ENCODE peak calls at places on chromosomes 11 and 22, in four cellular contexts. A, V, C and P are unnamed samples.

GRCh38 chr22:20627432-20627831 is 120.0 kb downstream of the MED15 start:
- DNase-seq in A (no peak), V (no peak), C (no peak), P (no peak)

GRCh38 chr22:31039393-31039792 is 41.7 kb upstream of the SMTN start:
- DNase-seq in V (no peak), C (no peak), A (no peak), P (peak; percentile 41)

GRCh38 chr22:35021166-35021565 is 44.8 kb upstream of the ISX start:
- DNase-seq in A (no peak), V (no peak), C (no peak), P (no peak)

GRCh38 chr11:27084407-27084985 is 43.9 kb downstream of the BBOX1 start:
- DNase-seq in V (no peak), A (no peak), C (no peak), P (no peak)

GRCh38 chr11:90229791-90230190 is 6.9 kb upstream of the CHORDC1 start:
- DNase-seq in C (no peak), A (no peak), V (no peak), P (no peak)

GRCh38 chr11:12174145-12175143 is 64.1 kb downstream of the MICAL2 start:
- DNase-seq in V (peak; percentile 81), C (no peak), A (no peak), P (no peak)

GRCh38 chr11:112790286-112790685 is 170.9 kb upstream of the NCAM1 start:
- DNase-seq in C (no peak), A (no peak), V (no peak), P (no peak)

GRCh38 chr11:128341280-128341679 is 246.1 kb downstream of the ETS1 start:
- DNase-seq in V (no peak), A (no peak), C (no peak), P (no peak)

GRCh38 chr22:31739795-31740201 is 10.1 kb downstream of the PRR14L start:
- DNase-seq in C (no peak), A (no peak), V (no peak), P (no peak)

GRCh38 chr22:37623075-37624016 is 14.7 kb downstream of the GGA1 start:
- DNase-seq in V (no peak), A (peak; percentile 88), C (peak; percentile 73), P (peak; percentile 50)
- TF ChIP-seq NR2C2 in V (no peak), A (no peak), C (no peak), P (no peak)

GRCh38 chr22:37318255-37319109 is 36.2 kb downstream of the CYTH4 start:
- DNase-seq in C (no peak), A (no peak), V (no peak), P (no peak)
- TF ChIP-seq NR2C2 in C (no peak), A (no peak), V (no peak), P (no peak)

DNA sequence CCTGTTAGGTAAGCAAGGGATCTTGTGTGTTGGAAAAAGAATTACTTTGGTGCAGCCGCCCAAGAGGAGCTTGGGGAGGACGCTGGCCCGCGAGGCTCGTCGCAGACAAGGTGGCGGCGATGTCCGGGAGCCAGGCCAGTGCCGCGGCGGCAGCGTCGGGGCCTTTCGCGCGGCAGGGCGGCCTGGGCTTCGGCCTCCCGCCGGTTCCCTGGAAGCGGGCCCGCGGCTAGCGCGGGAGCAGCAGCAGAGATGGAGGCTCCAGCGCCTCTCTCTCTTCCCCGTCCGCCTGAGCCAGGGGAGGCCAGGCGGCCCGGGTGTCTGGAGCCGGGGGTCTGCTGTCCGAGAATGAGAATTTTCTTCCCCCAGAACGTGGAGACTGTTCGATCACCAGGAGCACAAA is 82.8 kb downstream of the GGT1 start:
- DNase-seq in C (no peak), A (peak; percentile 66), V (no peak), P (no peak)
- TF ChIP-seq NR2C2 in C (no peak), A (no peak), V (no peak), P (no peak)

GRCh38 chr11:65586247-65586630 is 9.4 kb downstream of the KCNK7 start:
- DNase-seq in V (no peak), C (no peak), A (no peak), P (no peak)

GRCh38 chr11:65590240-65590738 is 5.3 kb downstream of the KCNK7 start:
- DNase-seq in A (no peak), V (no peak), C (no peak), P (no peak)

GRCh38 chr11:65589444-65590239 is 6.0 kb downstream of the KCNK7 start:
- DNase-seq in C (peak; percentile 67), V (no peak), A (no peak), P (no peak)

GRCh38 chr11:65586676-65587075 is 8.9 kb downstream of the KCNK7 start:
- DNase-seq in V (no peak), C (no peak), A (peak; percentile 55), P (no peak)

DNA sequence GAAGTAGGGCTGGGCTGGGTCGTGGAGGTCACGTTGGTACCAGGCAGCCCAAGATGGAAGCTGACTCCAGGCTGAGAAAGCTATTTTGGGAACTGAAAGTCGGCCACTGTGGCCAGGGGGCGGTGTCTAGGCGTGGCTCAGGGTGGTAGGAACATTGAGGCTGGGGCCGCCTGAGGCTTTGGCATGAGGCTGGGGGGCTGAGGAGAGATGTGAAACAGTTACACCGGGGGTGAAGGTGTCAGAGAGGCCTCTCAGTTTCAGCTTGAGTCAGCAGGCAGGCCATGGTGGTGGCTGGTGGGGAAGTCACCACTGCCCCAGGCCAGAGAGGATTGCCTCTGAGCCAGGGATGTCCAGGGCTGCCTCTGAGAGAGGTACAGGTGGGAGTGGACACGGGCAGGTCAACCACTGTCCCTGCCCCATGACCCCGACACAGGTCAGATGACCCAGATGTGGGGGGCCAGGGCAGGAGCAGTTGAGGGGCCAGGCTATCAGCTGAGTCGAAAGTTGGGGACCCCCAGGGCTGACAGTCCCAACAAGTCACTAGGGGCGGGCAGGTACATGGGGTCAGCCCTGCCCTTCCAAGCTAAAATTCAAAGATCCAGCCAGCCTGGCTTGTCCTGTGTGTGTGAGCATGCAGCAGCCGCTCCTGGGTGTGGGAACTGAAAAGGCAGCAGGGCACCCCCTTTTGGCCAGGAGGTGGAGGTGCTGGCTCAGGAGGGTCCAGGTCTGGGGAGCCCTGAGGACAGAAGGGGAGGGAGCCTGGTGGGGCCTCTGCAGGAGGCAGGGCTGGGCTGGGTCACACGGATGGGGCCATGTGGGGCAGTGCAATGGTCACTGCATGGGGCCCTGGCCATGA is 7.2 kb downstream of the KCNK7 start:
- DNase-seq in V (peak; percentile 96), A (peak; percentile 80), C (peak; percentile 84), P (peak; percentile 73)
- TF ChIP-seq NR2C2 in V (no peak), A (no peak), C (no peak), P (peak; percentile 16)

GRCh38 chr11:129939510-129939909 is 44.1 kb upstream of the NFRKB start:
- DNase-seq in A (no peak), V (no peak), C (no peak), P (no peak)

GRCh38 chr11:129935723-129936122 is 40.3 kb upstream of the NFRKB start:
- DNase-seq in V (no peak), C (no peak), A (no peak), P (no peak)

GRCh38 chr11:129943036-129943435 is 47.7 kb upstream of the NFRKB start:
- DNase-seq in V (no peak), C (no peak), A (no peak), P (peak; percentile 44)

GRCh38 chr11:129937592-129938238 is 42.3 kb upstream of the NFRKB start:
- DNase-seq in A (no peak), C (no peak), V (no peak), P (no peak)

GRCh38 chr11:129938764-129939163 is 43.4 kb upstream of the NFRKB start:
- DNase-seq in V (no peak), A (no peak), C (no peak), P (no peak)
- TF ChIP-seq NR2C2 in V (no peak), A (no peak), C (no peak), P (no peak)

GRCh38 chr11:44136176-44136945 is 40.9 kb downstream of the EXT2 start:
- DNase-seq in V (no peak), C (no peak), A (no peak), P (no peak)

GRCh38 chr11:44134625-44135024 is 39.1 kb downstream of the EXT2 start:
- DNase-seq in A (no peak), V (no peak), C (no peak), P (no peak)

GRCh38 chr11:44130751-44131150 is 35.3 kb downstream of the EXT2 start:
- DNase-seq in C (no peak), A (no peak), V (no peak), P (no peak)

GRCh38 chr11:44128729-44129128 is 33.3 kb downstream of the EXT2 start:
- DNase-seq in A (no peak), C (no peak), V (no peak), P (no peak)

DNA sequence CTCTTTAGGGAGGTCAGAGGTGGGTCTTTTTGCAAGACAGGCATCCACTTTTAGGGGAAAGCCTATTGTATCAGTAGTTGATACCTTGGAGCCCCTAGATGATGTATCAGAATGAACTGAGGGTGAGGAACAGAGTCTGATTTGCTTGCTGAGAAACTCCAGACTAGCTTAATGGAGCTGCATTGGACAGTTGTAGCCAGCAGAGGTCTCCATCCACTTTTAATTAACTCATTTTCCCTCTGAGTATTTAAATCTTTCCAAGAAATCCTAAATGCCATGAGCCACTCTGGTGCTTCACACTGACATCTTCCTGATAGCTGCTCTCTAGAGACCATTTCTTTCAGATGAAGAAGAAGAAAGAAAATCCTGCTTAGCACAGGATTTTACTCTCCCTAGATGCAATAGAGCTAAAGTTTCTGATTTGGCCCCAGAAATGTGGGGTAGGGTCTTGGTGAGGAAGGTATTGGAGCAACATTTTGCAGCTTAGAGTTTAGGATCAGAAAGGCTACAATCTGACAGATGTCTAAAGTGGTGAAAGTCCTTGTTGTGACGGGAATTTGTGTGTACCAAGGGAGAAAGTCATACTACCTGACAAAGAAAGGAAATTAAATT is 38.0 kb downstream of the EXT2 start:
- DNase-seq in V (no peak), C (peak; percentile 34), A (no peak), P (peak; percentile 17)
- TF ChIP-seq NR2C2 in V (no peak), C (no peak), A (no peak), P (no peak)